ENCODE peak calls at places on chromosomes 12 and 14, in four cellular contexts. C is mammary epithelial cell, K is hepatocyte, P is K562. O is an unnamed sample. For H3K9me3, the result is how much of the 10 kb centered on the place peaks cover.

GRCh38 chr12:75837700-75838099 is 193.9 kb downstream of the PHLDA1 start:
- DNase-seq in C (no peak), K (no peak), P (peak), O (no peak)

GRCh38 chr14:43204816-43205215 is 1302.3 kb downstream of the FSCB start:
- DNase-seq in C (no peak), K (no peak), P (no peak), O (no peak)

GRCh38 chr14:69483765-69484443 is 624 bp upstream of the PLEKHD1 start:
- DNase-seq in C (peak), K (peak), P (no peak), O (no peak)

GRCh38 chr14:23118506-23119361 is at the start of gene CEBPE:
- DNase-seq in C (no peak), K (no peak), P (no peak), O (no peak)

GRCh38 chr12:86496595-86496994 is 240.4 kb upstream of the MGAT4C start:
- DNase-seq in C (no peak), K (no peak), P (no peak), O (no peak)

GRCh38 chr12:111270773-111271172 is 98.1 kb downstream of the PHETA1 start:
- DNase-seq in C (no peak), K (no peak), P (no peak), O (no peak)

GRCh38 chr12:9221476-9221875 is 13.3 kb upstream of the PZP start:
- DNase-seq in C (peak), K (no peak), P (no peak), O (no peak)

GRCh38 chr12:130856088-130856487 is 15.8 kb upstream of the RAN start:
- DNase-seq in C (no peak), K (no peak), P (no peak), O (no peak)

GRCh38 chr14:89370781-89371180 is 46.3 kb downstream of the FOXN3 start:
- DNase-seq in C (no peak), K (no peak), P (no peak), O (no peak)
- H3K27ac ChIP-seq in C (no peak), K (peak), P (no peak), O (no peak)

DNA sequence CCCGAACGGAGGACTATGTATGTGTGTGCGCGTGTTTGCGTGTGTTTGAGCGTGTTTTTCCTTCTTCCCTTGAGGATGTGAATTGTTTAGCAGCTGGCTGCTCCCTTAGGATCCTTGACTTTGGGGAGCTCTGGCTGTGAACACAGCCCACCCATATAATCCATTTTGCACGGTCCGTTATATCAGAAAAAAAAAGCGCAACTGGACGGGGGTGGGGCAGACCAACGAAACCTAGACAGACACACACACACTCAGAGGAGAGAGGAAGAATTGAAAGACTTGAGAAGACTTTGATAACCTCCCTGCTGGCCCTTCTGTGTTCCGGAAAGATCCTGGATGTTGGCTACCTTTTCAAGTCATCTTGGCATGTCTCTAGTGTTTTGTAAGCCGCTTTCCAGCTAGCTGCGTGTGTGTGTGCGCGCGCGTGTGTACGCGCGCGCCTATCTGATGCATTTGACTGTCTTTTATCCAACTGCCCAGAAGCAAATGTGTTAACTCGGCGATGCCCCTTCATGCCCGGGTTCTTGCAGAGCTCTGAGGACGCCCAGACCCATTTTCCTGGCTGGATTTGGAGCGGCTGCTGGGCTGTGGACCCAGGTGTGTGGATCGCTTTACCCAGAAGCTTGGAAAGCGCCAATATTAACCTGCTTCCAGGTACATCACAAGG is 576 bp downstream of the LRFN5 start:
- DNase-seq in C (peak), K (peak), P (no peak), O (no peak)
- TF ChIP-seq EZH2 in C (no peak), K (no peak), P (no peak), O (no peak)

DNA sequence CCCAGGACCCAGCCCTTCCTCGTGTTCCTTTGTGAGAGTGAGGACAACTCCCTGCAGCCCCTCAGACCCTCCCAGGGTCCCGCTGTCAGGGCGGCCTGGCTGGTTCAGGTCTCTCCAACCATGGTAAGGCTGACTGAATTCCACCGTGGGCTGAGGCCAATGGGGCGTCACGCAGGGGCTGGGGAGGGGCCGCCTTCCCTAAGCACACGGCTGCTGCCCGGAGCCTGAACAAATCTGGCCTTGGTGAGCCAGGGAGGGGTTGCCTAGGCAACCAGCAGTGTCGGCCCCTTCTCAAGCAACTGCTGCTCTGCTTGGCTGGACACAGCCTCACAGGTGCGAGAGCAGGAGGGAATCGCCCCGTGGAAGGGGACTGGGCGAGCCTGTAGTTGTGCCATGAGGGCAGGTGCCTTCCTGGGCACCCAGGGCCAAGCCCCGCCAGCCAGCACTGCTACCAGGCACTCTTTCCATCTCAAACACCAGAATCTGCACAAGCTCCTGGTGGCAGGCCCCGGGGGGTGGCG is 37.0 kb upstream of the GALNT9 start:
- DNase-seq in C (no peak), K (no peak), P (no peak), O (no peak)
- H3K9me3 ChIP-seq in C (under half), K (under half), P (under half), O (under half)

GRCh38 chr14:90168425-90169105 is 87.8 kb upstream of the PSMC1 start:
- DNase-seq in C (peak), K (no peak), P (no peak), O (no peak)
- H3K27ac ChIP-seq in C (no peak), K (no peak), P (no peak), O (no peak)

GRCh38 chr12:61750604-61751003 is 509.6 kb upstream of the USP15 start:
- DNase-seq in C (no peak), K (no peak), P (no peak), O (no peak)
- TF ChIP-seq EZH2 in C (no peak), K (no peak), P (no peak), O (no peak)

GRCh38 chr14:29618323-29619067 is 309.2 kb downstream of the PRKD1 start:
- DNase-seq in C (no peak), K (no peak), P (no peak), O (no peak)
- H3K9me3 ChIP-seq in C (under half), K (under half), P (under half), O (under half)

DNA sequence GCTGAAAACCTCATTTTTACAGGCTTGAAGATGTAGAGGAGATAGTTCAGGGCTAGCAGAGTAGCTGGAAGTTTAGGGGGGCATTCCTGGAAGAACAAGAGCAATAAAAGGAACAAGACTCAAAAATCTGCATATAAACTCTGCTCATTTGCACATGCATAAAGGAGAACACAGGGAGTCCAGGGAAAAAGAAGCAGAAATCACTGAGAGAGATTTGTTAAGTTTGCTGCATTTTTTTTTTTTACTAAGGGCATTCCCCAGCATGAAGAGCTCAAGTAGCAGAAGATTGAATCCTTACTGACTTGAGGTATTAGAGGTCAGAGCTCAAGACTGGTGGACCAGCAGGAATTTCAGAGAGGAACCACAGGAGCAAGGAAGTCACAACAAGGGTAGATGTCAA is 28.2 kb upstream of the BCL11B start:
- DNase-seq in C (no peak), K (no peak), P (no peak), O (no peak)
- H3K27ac ChIP-seq in C (no peak), K (no peak), P (no peak), O (no peak)

DNA sequence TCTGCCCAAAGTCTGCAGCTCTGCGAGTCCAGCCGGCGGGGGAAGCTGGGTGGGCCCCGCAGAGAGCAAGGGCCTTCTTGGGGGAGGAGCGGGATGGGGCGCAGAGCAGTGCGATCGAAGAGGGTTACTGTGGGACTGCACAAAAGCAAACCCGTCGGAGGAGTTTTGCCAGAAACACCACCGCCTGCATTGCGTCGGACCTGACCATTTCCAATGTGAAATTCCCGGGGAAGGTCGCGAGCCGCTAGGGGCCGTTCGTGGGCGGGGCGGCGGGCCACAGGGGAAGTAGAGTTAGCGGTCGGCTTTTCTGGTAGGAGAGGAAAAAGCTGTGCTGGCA is 340 bp upstream of the KCNA1 start:
- DNase-seq in C (no peak), K (peak), P (no peak), O (no peak)
- TF ChIP-seq EZH2 in C (no peak), K (peak), P (no peak), O (no peak)